ENCODE peak calls at places on chromosomes 1 and 21, in four cellular contexts. R, T, N and X are unnamed samples.

GRCh38 chr1:172449585-172450523 is 6.0 kb upstream of the PIGC start:
- DNase-seq in N (peak; percentile 66), R (peak; percentile 10), T (peak; percentile 86), X (peak; percentile 65)

GRCh38 chr1:153032677-153033308 is 1.8 kb downstream of the SPRR1B start:
- DNase-seq in T (peak; percentile 21), R (no peak), N (peak; percentile 18), X (no peak)

GRCh38 chr1:92230736-92231135 is 13.0 kb downstream of the C1orf146 start:
- DNase-seq in T (no peak), R (no peak), N (no peak), X (no peak)

GRCh38 chr1:23657659-23658275 is 33.8 kb upstream of the RPL11 start:
- DNase-seq in N (no peak), R (peak; percentile 26), T (peak; percentile 86), X (peak; percentile 71)

GRCh38 chr1:90925928-90926869 is 95.6 kb downstream of the ZNF644 start:
- DNase-seq in R (no peak), T (peak; percentile 9), N (peak; percentile 2), X (no peak)

GRCh38 chr1:6353948-6354658 is 39.5 kb downstream of the ACOT7 start:
- DNase-seq in N (no peak), R (no peak), T (no peak), X (peak; percentile 71)

GRCh38 chr1:238485062-238485905 is 594.6 kb upstream of the ZP4 start:
- DNase-seq in N (no peak), R (no peak), T (peak; percentile 38), X (no peak)

GRCh38 chr1:192713921-192714320 is 78.0 kb downstream of the RGS13 start:
- DNase-seq in T (no peak), N (no peak), R (no peak), X (no peak)

GRCh38 chr21:44067011-44067839 is 40.0 kb upstream of the PWP2 start:
- DNase-seq in T (no peak), R (no peak), N (no peak), X (no peak)

GRCh38 chr1:86061660-86062059 is 94.9 kb downstream of the COL24A1 start:
- DNase-seq in N (no peak), T (no peak), R (no peak), X (no peak)

GRCh38 chr1:10932088-10932487 is 80.4 kb upstream of the TARDBP start:
- DNase-seq in T (no peak), R (no peak), N (no peak), X (no peak)

GRCh38 chr1:108505766-108506075 is 54.2 kb upstream of the EEIG2 start:
- DNase-seq in N (no peak), R (no peak), T (no peak), X (no peak)

GRCh38 chr1:168485048-168485447 is 58.7 kb downstream of the XCL2 start:
- DNase-seq in T (no peak), R (peak; percentile 13), N (no peak), X (no peak)

GRCh38 chr1:16009678-16010077 is 5.6 kb downstream of the SRARP start:
- DNase-seq in N (no peak), T (no peak), R (no peak), X (no peak)

GRCh38 chr1:43348809-43349593 is 9.8 kb upstream of the CDC20 start:
- DNase-seq in T (peak; percentile 97), R (peak; percentile 73), N (peak; percentile 53), X (peak; percentile 72)

GRCh38 chr1:219792337-219793021 is 135.9 kb downstream of the SLC30A10 start:
- DNase-seq in N (no peak), R (no peak), T (no peak), X (no peak)

GRCh38 chr1:150281221-150281757 is 1.1 kb upstream of the CIART start:
- DNase-seq in T (peak; percentile 88), N (peak; percentile 58), R (peak; percentile 62), X (peak; percentile 70)

GRCh38 chr1:183070923-183071618 is 47.9 kb downstream of the LAMC1 start:
- DNase-seq in N (no peak), R (no peak), T (no peak), X (no peak)

GRCh38 chr1:227131193-227131592 is 187.1 kb downstream of the CDC42BPA start:
- DNase-seq in R (no peak), N (no peak), T (peak; percentile 17), X (no peak)

GRCh38 chr1:23196627-23197328 is 20.5 kb downstream of the HTR1D start:
- DNase-seq in N (peak; percentile 86), T (no peak), R (no peak), X (no peak)

GRCh38 chr1:42085596-42085995 is 67.6 kb upstream of the GUCA2B start:
- DNase-seq in N (no peak), T (no peak), R (no peak), X (no peak)

GRCh38 chr1:43540653-43541071 is 10.0 kb downstream of the PTPRF start:
- DNase-seq in R (no peak), T (no peak), N (no peak), X (peak; percentile 41)

GRCh38 chr1:155173478-155174333 is at the start of gene TRIM46:
- DNase-seq in R (peak; percentile 61), N (no peak), T (peak; percentile 81), X (peak; percentile 51)

GRCh38 chr1:63902844-63903589 is 129.2 kb downstream of the ROR1 start:
- DNase-seq in N (no peak), R (no peak), T (no peak), X (no peak)

GRCh38 chr1:165827199-165828102 is at the start of gene UCK2:
- DNase-seq in N (no peak), R (peak; percentile 49), T (peak; percentile 93), X (peak; percentile 85)

GRCh38 chr21:43938751-43939442 is 73.2 kb upstream of the TRAPPC10 start:
- DNase-seq in T (peak; percentile 93), R (peak; percentile 93), N (peak; percentile 52), X (peak; percentile 86)

GRCh38 chr1:17109897-17110554 is 9.2 kb downstream of the PADI2 start:
- DNase-seq in N (no peak), R (no peak), T (peak; percentile 26), X (no peak)

GRCh38 chr1:202101182-202101581 is 21.5 kb upstream of the GPR37L1 start:
- DNase-seq in T (no peak), N (no peak), R (no peak), X (no peak)

GRCh38 chr1:227948493-227949260 is 945 bp upstream of the WNT9A start:
- DNase-seq in R (no peak), N (no peak), T (no peak), X (peak; percentile 14)

GRCh38 chr1:17539526-17540254 is at the start of gene ARHGEF10L:
- DNase-seq in N (no peak), T (peak; percentile 74), R (no peak), X (peak; percentile 49)

GRCh38 chr1:94974224-94974623 is 47.3 kb upstream of the CNN3 start:
- DNase-seq in T (no peak), N (no peak), R (no peak), X (no peak)

GRCh38 chr1:94971491-94971924 is 44.6 kb upstream of the CNN3 start:
- DNase-seq in T (no peak), R (no peak), N (no peak), X (no peak)

GRCh38 chr1:94974824-94975223 is 47.9 kb upstream of the CNN3 start:
- DNase-seq in N (no peak), R (no peak), T (no peak), X (no peak)

GRCh38 chr1:94970783-94971182 is 43.9 kb upstream of the CNN3 start:
- DNase-seq in N (no peak), R (no peak), T (peak; percentile 54), X (no peak)

GRCh38 chr1:94973271-94973922 is 46.5 kb upstream of the CNN3 start:
- DNase-seq in R (no peak), T (no peak), N (no peak), X (no peak)
- H3K27ac ChIP-seq in R (no peak overlapping the region), T (no peak overlapping the region), N (no peak overlapping the region), X (peak overlapping the region; percentile 11)

GRCh38 chr1:12178511-12178910 is 11.7 kb downstream of the TNFRSF1B start:
- DNase-seq in N (no peak), R (no peak), T (no peak), X (no peak)
- H3K4me3 ChIP-seq in N (no peak overlapping the region), R (peak overlapping the region; percentile 36), T (no peak overlapping the region), X (no peak overlapping the region)

GRCh38 chr21:45329261-45330074 is 41.8 kb upstream of the POFUT2 start:
- DNase-seq in N (no peak), T (no peak), R (no peak), X (peak; percentile 10)

GRCh38 chr21:45330075-45330781 is 42.5 kb upstream of the POFUT2 start:
- DNase-seq in N (no peak), R (no peak), T (no peak), X (peak; percentile 61)

GRCh38 chr21:45327458-45328197 is 39.9 kb upstream of the POFUT2 start:
- DNase-seq in N (no peak), R (no peak), T (no peak), X (peak; percentile 35)

GRCh38 chr21:45326834-45327457 is 39.3 kb upstream of the POFUT2 start:
- DNase-seq in R (no peak), T (no peak), N (no peak), X (no peak)

GRCh38 chr21:45328198-45329087 is 40.7 kb upstream of the POFUT2 start:
- DNase-seq in R (no peak), T (no peak), N (no peak), X (peak; percentile 40)
- H3K27ac ChIP-seq in R (no peak overlapping the region), T (no peak overlapping the region), N (peak overlapping the region; percentile 90), X (no peak overlapping the region)

GRCh38 chr1:188817814-188818213 is 1659.8 kb downstream of the BRINP3 start:
- DNase-seq in R (no peak), N (no peak), T (no peak), X (no peak)
- H3K4me3 ChIP-seq in R (no peak overlapping the region), N (no peak overlapping the region), T (no peak overlapping the region), X (no peak overlapping the region)